ENCODE peak calls at places on chromosomes 7 and 10, in six cellular contexts. P is renal cortical epithelial cell, U is HT-29, Q is tibial artery, S is RCC 7860, N is HFFc6. C is an unnamed sample.

GRCh38 chr7:151795168-151795754 is 81.7 kb downstream of the PRKAG2 start:
- DNase-seq in S (peak; percentile 87), U (no peak), Q (no peak), P (no peak), N (no peak), C (no peak)

GRCh38 chr7:33334349-33334748 is 205.0 kb downstream of the BBS9 start:
- DNase-seq in P (peak; percentile 29), S (no peak), Q (no peak), N (peak; percentile 13), U (peak; percentile 50), C (no peak)

GRCh38 chr7:155371331-155371883 is 73.7 kb downstream of the INSIG1 start:
- DNase-seq in P (no peak), N (no peak), U (no peak), S (no peak), Q (no peak), C (no peak)

GRCh38 chr10:57692255-57692980 is 575.3 kb downstream of the IPMK start:
- DNase-seq in N (peak; percentile 86), U (peak; percentile 34), P (peak; percentile 97), Q (no peak), S (peak; percentile 86), C (no peak)

GRCh38 chr7:30046127-30046774 is 18.0 kb downstream of the PLEKHA8 start:
- DNase-seq in S (no peak), P (no peak), U (no peak), Q (no peak), N (no peak), C (no peak)

GRCh38 chr7:39749177-39749576 is 125.8 kb downstream of the RALA start:
- DNase-seq in U (no peak), N (peak; percentile 78), S (peak; percentile 43), P (peak; percentile 10), Q (no peak), C (no peak)

GRCh38 chr10:71368639-71369038 is 28.1 kb upstream of the CDH23 start:
- DNase-seq in P (no peak), N (no peak), S (no peak), U (peak; percentile 37), Q (no peak), C (no peak)

GRCh38 chr7:34991938-34992840 is 45.1 kb downstream of the DPY19L1 start:
- DNase-seq in U (peak; percentile 71), S (peak; percentile 85), P (peak; percentile 93), N (peak; percentile 28), Q (no peak), C (no peak)

GRCh38 chr10:102613286-102613685 is 31.0 kb upstream of the TRIM8 start:
- DNase-seq in S (no peak), P (no peak), U (no peak), N (no peak), Q (no peak), C (no peak)